ENCODE peak calls at places on chromosome 15, in four cellular contexts. J is heart left ventricle; I is osteoblast; V is naive thymus-derived CD4-positive, alpha-beta T cell. G is an unnamed sample. For H3K36me3, the result is how much of the 10 kb centered on the place peaks cover.

GRCh38 chr15:26628071-26628470 is 144.8 kb downstream of the GABRB3 start:
- DNase-seq in J (no peak), I (no peak), V (no peak), G (no peak)

GRCh38 chr15:96067677-96068076 is 262.8 kb upstream of the NR2F2 start:
- DNase-seq in J (no peak), I (no peak), V (no peak), G (no peak)

GRCh38 chr15:74010929-74011540 is 16.5 kb downstream of the PML start:
- DNase-seq in J (no peak), I (no peak), V (no peak), G (no peak)

GRCh38 chr15:38554354-38554753 is 10.3 kb downstream of the RASGRP1 start:
- DNase-seq in J (no peak), I (no peak), V (no peak), G (no peak)

GRCh38 chr15:63156708-63157065 is 590 bp downstream of the RPS27L start:
- DNase-seq in J (peak), I (no peak), V (no peak), G (peak)

GRCh38 chr15:60523056-60523455 is 44.1 kb upstream of the ICE2 start:
- DNase-seq in J (no peak), I (peak), V (no peak), G (no peak)

GRCh38 chr15:70244978-70245542 is 147.3 kb upstream of the TLE3 start:
- DNase-seq in J (no peak), I (no peak), V (no peak), G (no peak)

GRCh38 chr15:100926971-100927756 is 8.0 kb downstream of the LRRK1 start:
- DNase-seq in J (no peak), I (no peak), V (no peak), G (no peak)

GRCh38 chr15:69983696-69984265 is 113.9 kb downstream of the TLE3 start:
- DNase-seq in J (no peak), I (no peak), V (no peak), G (no peak)

GRCh38 chr15:91061997-91062396 is 38.1 kb upstream of the SV2B start:
- DNase-seq in J (no peak), I (no peak), V (no peak), G (no peak)

GRCh38 chr15:33882921-33883320 is 85.4 kb upstream of the CHRM5 start:
- DNase-seq in J (no peak), I (no peak), V (no peak), G (no peak)

GRCh38 chr15:91219203-91219602 is 119.1 kb downstream of the SV2B start:
- DNase-seq in J (no peak), I (no peak), V (no peak), G (no peak)

GRCh38 chr15:34855893-34856292 is 60.5 kb upstream of the ACTC1 start:
- DNase-seq in J (no peak), I (no peak), V (no peak), G (no peak)

GRCh38 chr15:65303687-65304392 is 637 bp upstream of the RNU5B-1 start:
- DNase-seq in J (peak), I (peak), V (no peak), G (peak)

GRCh38 chr15:56916825-56917477 is 1.5 kb upstream of the TCF12 start:
- DNase-seq in J (no peak), I (no peak), V (no peak), G (no peak)

GRCh38 chr15:64045106-64045435 is 1.2 kb downstream of the DAPK2 start:
- DNase-seq in J (no peak), I (peak), V (no peak), G (no peak)

GRCh38 chr15:90287096-90287495 is 21.6 kb downstream of the NGRN start:
- DNase-seq in J (no peak), I (no peak), V (no peak), G (peak)

GRCh38 chr15:59958288-59958687 is 45.8 kb upstream of the FOXB1 start:
- DNase-seq in J (no peak), I (no peak), V (no peak), G (no peak)

GRCh38 chr15:20341901-20342605 is 199.5 kb downstream of the GOLGA6L6 start:
- DNase-seq in J (peak), I (peak), V (no peak), G (peak)

GRCh38 chr15:34889486-34889885 is 80.1 kb downstream of the AQR start:
- DNase-seq in J (no peak), I (no peak), V (no peak), G (no peak)

GRCh38 chr15:91047545-91048199 is 25.3 kb upstream of the VPS33B start:
- DNase-seq in J (no peak), I (no peak), V (no peak), G (no peak)

GRCh38 chr15:52445553-52445952 is 83.1 kb downstream of the MYO5A start:
- DNase-seq in J (no peak), I (no peak), V (no peak), G (no peak)

GRCh38 chr15:36177590-36178281 is 401.7 kb upstream of the CDIN1 start:
- DNase-seq in J (no peak), I (peak), V (no peak), G (no peak)

GRCh38 chr15:36601497-36601932 is 22.1 kb downstream of the CDIN1 start:
- DNase-seq in J (peak), I (no peak), V (no peak), G (no peak)

GRCh38 chr15:26935322-26935721 is 35.7 kb upstream of the GABRG3 start:
- DNase-seq in J (no peak), I (no peak), V (no peak), G (no peak)

GRCh38 chr15:101012326-101013040 is 93.3 kb downstream of the LRRK1 start:
- DNase-seq in J (no peak), I (peak), V (no peak), G (no peak)

GRCh38 chr15:26773917-26774316 is 1.1 kb upstream of the GABRB3 start:
- DNase-seq in J (no peak), I (peak), V (no peak), G (peak)

GRCh38 chr15:86231864-86232801 is 152.5 kb downstream of the AGBL1 start:
- DNase-seq in J (no peak), I (no peak), V (no peak), G (peak)

GRCh38 chr15:60390931-60391501 is 6.8 kb downstream of the ANXA2 start:
- DNase-seq in J (no peak), I (peak), V (no peak), G (no peak)

GRCh38 chr15:43777293-43777819 is 590 bp upstream of the ELL3 start:
- DNase-seq in J (peak), I (peak), V (peak), G (peak)

GRCh38 chr15:39730552-39730951 is 52.1 kb downstream of the FSIP1 start:
- DNase-seq in J (no peak), I (no peak), V (no peak), G (no peak)

GRCh38 chr15:30924353-30924752 is 20.6 kb downstream of the FAN1 start:
- DNase-seq in J (no peak), I (no peak), V (no peak), G (no peak)

GRCh38 chr15:70061086-70061370 is 36.7 kb downstream of the TLE3 start:
- DNase-seq in J (no peak), I (peak), V (no peak), G (no peak)

GRCh38 chr15:43251863-43252241 is 14.9 kb downstream of the TGM5 start:
- DNase-seq in J (no peak), I (no peak), V (no peak), G (no peak)

GRCh38 chr15:31487811-31488436 is 161.3 kb downstream of the KLF13 start:
- DNase-seq in J (no peak), I (peak), V (no peak), G (peak)

GRCh38 chr15:85011210-85011571 is 29.5 kb downstream of the PDE8A start:
- DNase-seq in J (no peak), I (no peak), V (no peak), G (no peak)

GRCh38 chr15:29121369-29121656 is 148.3 kb downstream of the NSMCE3 start:
- DNase-seq in J (no peak), I (no peak), V (no peak), G (no peak)
- H3K4me3 ChIP-seq in J (no peak), I (no peak), V (no peak), G (no peak)

DNA sequence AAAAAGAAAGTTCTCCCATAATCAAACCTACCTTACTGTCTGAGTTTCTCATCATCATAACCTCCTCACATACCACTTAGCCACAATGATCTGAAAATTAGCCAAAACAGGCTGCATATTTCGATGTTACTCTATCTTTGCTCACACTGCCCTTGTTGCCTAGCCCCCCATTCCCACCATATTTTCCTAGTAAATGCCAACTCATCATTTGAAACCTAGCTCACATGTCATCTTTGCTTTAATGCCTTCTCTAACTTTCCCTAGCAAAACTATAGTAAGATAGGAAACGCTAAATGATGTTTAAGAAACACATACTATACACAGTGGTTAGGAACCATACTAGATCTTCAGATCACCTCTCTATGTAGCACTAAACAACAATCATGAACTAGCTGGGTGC is 64.9 kb downstream of the INO80 start:
- DNase-seq in J (no peak), I (no peak), V (no peak), G (no peak)
- H3K36me3 ChIP-seq in J (half or more), I (half or more), V (under half), G (under half)

DNA sequence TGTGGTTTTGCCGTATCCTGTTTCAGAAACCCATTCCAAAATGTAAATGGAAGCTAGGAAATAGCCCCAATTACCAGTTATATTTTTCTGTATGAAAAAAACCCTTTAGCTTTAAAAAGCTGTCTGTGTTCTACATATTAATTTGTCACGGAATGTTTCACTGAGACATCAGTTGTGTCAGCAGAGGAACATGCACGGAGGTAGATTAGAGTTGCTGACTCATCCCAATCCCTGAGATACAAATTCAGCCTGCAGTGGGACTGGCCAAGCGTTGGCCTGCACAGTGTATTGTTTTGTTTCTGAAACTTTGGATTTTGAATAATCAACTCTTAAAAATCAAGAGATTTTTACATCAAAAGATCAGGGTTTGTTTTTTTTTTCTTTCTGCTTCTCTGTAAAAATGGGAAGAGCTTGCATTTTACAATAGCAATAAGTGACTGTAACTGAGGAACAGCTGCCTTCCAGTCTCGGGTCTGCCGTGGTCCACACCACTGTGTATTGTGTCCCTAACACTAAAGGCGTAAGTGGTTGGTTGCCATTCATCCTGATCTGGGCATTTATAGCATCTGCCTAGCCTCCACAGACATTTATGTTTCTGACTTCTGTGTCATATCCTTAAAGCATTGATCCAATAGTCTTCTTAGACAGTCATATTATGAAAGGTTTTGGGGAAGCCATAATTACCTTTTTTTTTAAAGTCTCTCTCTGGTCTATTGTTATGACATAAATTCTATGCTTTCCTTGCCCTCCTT is 218.1 kb downstream of the ADAMTSL3 start:
- DNase-seq in J (no peak), I (peak), V (no peak), G (no peak)
- H3K4me3 ChIP-seq in J (no peak), I (no peak), V (no peak), G (no peak)

GRCh38 chr15:68310178-68310810 is 32.7 kb downstream of the FEM1B start:
- DNase-seq in J (peak), I (no peak), V (no peak), G (peak)

GRCh38 chr15:68311464-68311835 is 33.9 kb downstream of the FEM1B start:
- DNase-seq in J (peak), I (no peak), V (no peak), G (peak)

GRCh38 chr15:68307131-68307928 is 29.8 kb downstream of the FEM1B start:
- DNase-seq in J (peak), I (no peak), V (no peak), G (peak)

GRCh38 chr15:68310811-68311463 is 33.4 kb downstream of the FEM1B start:
- DNase-seq in J (peak), I (no peak), V (no peak), G (peak)

DNA sequence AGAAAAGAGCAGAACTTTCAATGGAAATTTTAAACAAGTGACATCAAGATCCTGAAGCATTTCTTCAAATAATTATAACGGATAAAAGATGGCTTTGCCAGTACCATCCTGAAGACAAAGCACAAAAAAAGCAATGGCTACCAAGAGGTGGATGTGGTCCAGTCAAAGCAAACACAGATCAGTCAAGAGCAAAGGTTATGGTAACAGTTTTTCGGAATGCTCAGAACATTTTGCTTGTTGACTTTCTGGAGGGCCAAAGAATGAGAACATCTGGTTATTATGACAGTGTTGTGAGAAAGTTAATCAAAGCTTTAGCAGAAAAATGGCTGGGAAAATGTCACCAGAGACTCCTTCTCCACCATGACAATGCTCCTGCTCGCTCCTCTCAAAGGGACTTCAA is 31.5 kb downstream of the FEM1B start:
- DNase-seq in J (no peak), I (no peak), V (no peak), G (no peak)
- H3K36me3 ChIP-seq in J (under half), I (half or more), V (under half), G (under half)

DNA sequence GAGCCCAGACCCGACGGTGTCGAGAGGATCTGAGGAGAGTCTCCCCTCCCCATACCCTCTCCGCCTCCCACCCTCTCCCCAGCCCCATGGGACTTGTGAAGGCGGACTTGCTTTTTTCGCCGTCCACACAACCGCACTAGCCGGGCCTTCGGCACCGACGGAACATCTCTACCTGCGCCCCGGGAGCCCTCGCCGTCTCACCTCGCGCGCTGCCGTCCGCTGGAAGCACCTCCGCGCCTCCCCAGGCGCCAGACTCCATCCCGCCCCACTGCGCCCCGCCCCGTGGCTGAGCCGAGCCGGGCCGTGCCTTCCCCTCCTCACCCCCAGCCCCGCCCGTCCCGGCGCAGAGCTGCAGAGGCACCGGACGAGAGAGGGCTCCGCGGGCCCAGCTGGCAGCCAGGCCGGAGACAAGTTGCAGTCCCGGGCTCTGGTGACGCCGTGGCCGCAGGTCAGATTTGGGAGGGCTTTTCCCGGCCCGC is at the start of the genes DUOX1 and DUOXA1:
- DNase-seq in J (no peak), I (peak), V (no peak), G (peak)
- H3K4me3 ChIP-seq in J (peak), I (no peak), V (no peak), G (peak)

GRCh38 chr15:66753687-66754377 is 51.8 kb downstream of the SMAD6 start:
- DNase-seq in J (no peak), I (no peak), V (no peak), G (no peak)

GRCh38 chr15:66757030-66757429 is 55.0 kb downstream of the SMAD6 start:
- DNase-seq in J (no peak), I (no peak), V (no peak), G (no peak)

GRCh38 chr15:66754789-66755188 is 52.8 kb downstream of the SMAD6 start:
- DNase-seq in J (no peak), I (no peak), V (no peak), G (no peak)

GRCh38 chr15:66756220-66756769 is 54.3 kb downstream of the SMAD6 start:
- DNase-seq in J (no peak), I (no peak), V (no peak), G (no peak)

GRCh38 chr15:66755298-66756068 is 53.4 kb downstream of the SMAD6 start:
- DNase-seq in J (no peak), I (no peak), V (no peak), G (no peak)
- H3K36me3 ChIP-seq in J (under half), I (under half), V (under half), G (under half)

DNA sequence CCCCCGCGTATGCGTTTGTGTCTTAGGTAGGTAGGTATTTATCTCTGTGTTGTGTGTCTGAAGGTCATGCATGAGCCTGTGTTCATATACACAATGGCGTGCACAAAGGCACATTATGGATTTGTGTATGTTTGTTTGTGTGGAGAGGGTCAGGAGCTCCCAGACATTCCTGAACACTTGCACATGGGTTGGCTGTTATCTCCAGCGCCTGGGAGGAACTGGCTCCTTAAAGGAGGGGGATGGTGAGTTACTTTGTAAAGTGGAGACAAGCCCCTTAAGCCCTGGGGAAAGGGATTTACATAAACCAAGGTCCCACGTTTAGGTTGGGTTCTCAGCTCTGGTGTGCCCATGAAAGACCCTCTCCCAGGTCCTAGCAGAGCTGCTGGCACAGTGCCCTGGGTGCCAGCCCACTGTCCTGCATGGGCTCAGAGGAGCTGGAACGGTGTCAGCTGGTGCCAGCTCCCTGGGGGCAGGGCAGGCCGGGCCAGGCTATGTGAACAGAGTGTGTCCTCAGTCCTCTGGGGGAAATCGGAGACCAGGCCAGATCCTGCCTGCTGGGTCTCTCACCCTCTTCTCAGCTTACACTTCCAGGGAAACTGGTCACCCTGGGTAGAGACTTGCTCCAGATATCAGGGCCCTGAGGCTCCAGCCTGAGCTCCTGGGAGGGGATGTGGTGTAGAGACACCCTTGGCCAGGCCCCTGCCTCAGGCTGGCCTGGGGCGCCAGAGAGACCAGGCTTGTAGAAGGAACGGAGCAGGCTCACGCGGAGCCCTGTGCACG is 25.1 kb downstream of the SNX33 start:
- DNase-seq in J (no peak), I (peak), V (no peak), G (peak)
- H3K4me3 ChIP-seq in J (no peak), I (peak), V (no peak), G (no peak)

GRCh38 chr15:71940004-71940588 is 129.7 kb downstream of the NR2E3 start:
- DNase-seq in J (no peak), I (no peak), V (no peak), G (no peak)
- H3K36me3 ChIP-seq in J (under half), I (under half), V (under half), G (under half)

DNA sequence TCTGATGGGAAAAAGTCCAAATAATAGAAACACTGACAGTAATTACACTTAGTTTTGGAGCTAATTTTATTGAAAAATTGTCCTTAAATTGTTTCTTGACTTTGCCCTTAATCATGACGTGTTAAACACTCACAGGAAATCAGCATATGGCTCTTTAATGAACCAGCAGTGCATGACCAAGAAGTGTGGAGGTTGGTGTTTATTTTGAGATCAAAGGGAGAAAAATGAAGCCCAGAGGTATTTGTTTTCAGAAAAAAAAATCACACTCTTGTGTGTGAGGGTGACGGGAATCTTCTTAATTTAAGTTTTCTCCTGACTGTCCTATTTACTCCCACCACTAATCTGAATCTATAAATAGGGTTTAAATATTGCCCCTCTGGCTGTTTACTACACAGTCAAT is 28.8 kb upstream of the SYNM start:
- DNase-seq in J (no peak), I (no peak), V (no peak), G (no peak)
- H3K4me3 ChIP-seq in J (no peak), I (no peak), V (peak), G (no peak)

G was measured in H7.